ENCODE peak calls at places on chromosomes 2 and 18, in four cellular contexts. U, L, I and P are unnamed samples.

GRCh38 chr2:129160879-129161278 is 818.6 kb upstream of the RAB6C start:
- DNase-seq in U (no peak), L (no peak), I (no peak), P (no peak)

GRCh38 chr18:7185701-7186100 is 45.2 kb upstream of the LRRC30 start:
- DNase-seq in U (no peak), L (no peak), I (no peak), P (no peak)

GRCh38 chr2:182522930-182523541 is 96.2 kb upstream of the PDE1A start:
- DNase-seq in U (no peak), L (no peak), I (no peak), P (no peak)

GRCh38 chr2:144950874-144951560 is 431.1 kb upstream of the ZEB2 start:
- DNase-seq in U (no peak), L (no peak), I (no peak), P (no peak)

GRCh38 chr2:130827502-130828251 is 9.0 kb upstream of the ARHGEF4 start:
- DNase-seq in U (no peak), L (no peak), I (no peak), P (no peak)

GRCh38 chr2:102620367-102620766 is 1.0 kb downstream of the SLC9A2 start:
- DNase-seq in U (no peak), L (no peak), I (no peak), P (no peak)

GRCh38 chr2:41909584-41909983 is 138.2 kb upstream of the PKDCC start:
- DNase-seq in U (no peak), L (no peak), I (no peak), P (no peak)

GRCh38 chr2:217733461-217733860 is 269.3 kb downstream of the TNS1 start:
- DNase-seq in U (no peak), L (no peak), I (no peak), P (no peak)

GRCh38 chr2:237692601-237693079 is 65.3 kb downstream of the LRRFIP1 start:
- DNase-seq in U (peak), L (peak), I (no peak), P (no peak)

GRCh38 chr2:234690569-234691225 is 193.8 kb upstream of the ARL4C start:
- DNase-seq in U (no peak), L (peak), I (no peak), P (no peak)

GRCh38 chr2:159265171-159265576 is 21.3 kb downstream of the WDSUB1 start:
- DNase-seq in U (peak), L (no peak), I (no peak), P (no peak)

GRCh38 chr2:68878753-68879152 is 7.6 kb upstream of the BMP10 start:
- DNase-seq in U (no peak), L (no peak), I (no peak), P (no peak)

GRCh38 chr2:232388324-232388891 is 9.9 kb downstream of the ALPP start:
- DNase-seq in U (no peak), L (no peak), I (no peak), P (no peak)

GRCh38 chr2:232385660-232386489 is 7.3 kb downstream of the ALPP start:
- DNase-seq in U (no peak), L (no peak), I (no peak), P (no peak)

GRCh38 chr2:232387451-232388171 is 9.1 kb downstream of the ALPP start:
- DNase-seq in U (no peak), L (no peak), I (no peak), P (no peak)

GRCh38 chr2:232386490-232386739 is 7.9 kb downstream of the ALPP start:
- DNase-seq in U (no peak), L (no peak), I (no peak), P (no peak)

DNA sequence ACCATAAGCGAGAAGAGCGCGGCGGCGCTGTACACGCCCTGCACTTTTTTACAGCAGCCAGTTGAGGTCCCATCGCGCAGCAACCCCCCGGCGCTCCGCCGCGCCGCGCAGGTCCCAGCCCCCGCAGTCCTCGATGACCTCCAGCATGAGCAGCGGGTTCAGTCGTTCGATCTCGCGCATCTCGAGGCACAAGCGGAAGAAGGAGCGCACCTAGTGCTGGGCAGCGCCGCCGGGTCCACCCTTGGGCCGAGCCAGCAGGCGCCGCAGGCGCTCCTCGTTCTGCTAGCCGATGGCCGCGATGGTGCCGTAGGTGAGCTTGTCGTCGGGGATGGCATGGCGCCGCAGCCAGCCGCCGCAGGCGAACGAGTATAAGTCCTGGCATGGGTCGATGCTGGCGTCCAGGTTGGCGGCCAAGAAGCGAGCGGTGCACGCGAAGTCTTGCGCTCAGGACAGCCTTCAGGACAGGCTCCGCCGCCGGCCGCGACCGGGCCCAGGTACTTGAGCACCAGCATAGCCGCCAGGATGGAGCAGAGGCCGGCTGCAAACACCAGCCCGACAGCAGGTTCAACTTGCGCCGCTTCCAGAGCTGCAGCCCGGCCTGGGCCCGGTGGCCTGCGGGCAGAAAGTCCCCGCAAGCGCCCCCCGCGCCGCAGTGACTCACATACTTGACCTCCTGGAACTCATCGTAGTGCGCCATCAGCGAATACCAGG is 8.3 kb downstream of the ALPP start:
- DNase-seq in U (no peak), L (no peak), I (no peak), P (peak)
- TF ChIP-seq NRF1 in U (no peak), L (no peak), I (no peak), P (no peak)

GRCh38 chr18:71239111-71239624 is 950.3 kb downstream of the SOCS6 start:
- DNase-seq in U (no peak), L (no peak), I (no peak), P (no peak)
- TF ChIP-seq NRF1 in U (no peak), L (no peak), I (no peak), P (no peak)

DNA sequence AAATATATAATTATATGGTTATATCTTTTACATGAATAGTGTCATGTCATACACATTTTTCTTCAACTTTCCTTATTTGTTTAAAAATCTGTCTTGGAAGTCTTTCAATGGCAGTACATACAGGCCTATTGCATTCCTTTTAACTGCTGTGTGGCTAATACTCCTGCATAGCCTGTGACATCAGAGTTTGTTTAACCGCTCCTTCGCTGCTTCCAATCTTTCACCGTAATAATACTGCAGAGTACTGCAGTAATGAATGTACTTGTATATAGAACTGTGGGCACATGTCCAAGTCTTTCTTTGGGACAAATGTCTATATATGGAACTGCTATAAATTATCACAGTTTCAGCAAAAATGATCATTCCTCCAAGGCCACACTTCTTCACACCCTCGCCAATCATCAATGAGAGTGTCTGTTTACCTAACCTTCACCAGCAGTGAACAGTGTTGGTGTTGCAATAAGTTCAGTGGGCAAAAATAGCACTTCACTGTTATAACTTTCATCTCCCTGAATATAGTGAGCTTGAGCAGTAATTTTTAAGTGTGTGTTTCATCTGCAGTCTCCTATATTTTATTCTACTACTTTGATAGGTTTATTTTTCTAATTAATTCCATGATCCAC is 230.4 kb downstream of the SP3 start:
- DNase-seq in U (no peak), L (no peak), I (no peak), P (no peak)
- TF ChIP-seq NRF1 in U (no peak), L (no peak), I (no peak), P (no peak)

GRCh38 chr2:147779440-147779839 is 65.4 kb upstream of the ACVR2A start:
- DNase-seq in U (no peak), L (no peak), I (no peak), P (no peak)

GRCh38 chr2:147777408-147777807 is 67.4 kb upstream of the ACVR2A start:
- DNase-seq in U (no peak), L (no peak), I (no peak), P (no peak)

DNA sequence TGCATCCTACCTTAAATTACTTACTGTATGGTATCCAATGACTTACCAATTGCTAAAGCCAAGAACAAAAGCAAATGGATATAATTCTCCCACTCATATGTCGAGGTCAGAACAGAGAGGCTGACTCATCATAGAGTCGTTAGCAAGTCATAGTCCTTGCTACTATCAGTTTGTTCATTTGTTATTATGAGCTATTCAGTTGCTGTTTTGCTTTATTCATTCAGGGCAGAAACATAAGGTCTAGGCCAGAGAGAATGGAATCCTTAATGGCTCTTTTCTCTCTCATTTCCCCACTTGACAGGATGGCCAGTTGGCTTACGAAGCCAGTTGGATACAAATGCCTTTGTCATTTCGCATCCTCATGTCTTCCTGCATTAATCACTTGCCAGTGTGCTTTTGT is 62.3 kb upstream of the ACVR2A start:
- DNase-seq in U (peak), L (no peak), I (no peak), P (no peak)
- TF ChIP-seq NRF1 in U (no peak), L (no peak), I (no peak), P (no peak)

GRCh38 chr2:140893685-140894084 is 1237.1 kb downstream of the LRP1B start:
- DNase-seq in U (no peak), L (no peak), I (no peak), P (no peak)
- TF ChIP-seq NRF1 in U (no peak), L (no peak), I (no peak), P (no peak)

GRCh38 chr2:170486730-170487129 is 228.4 kb upstream of the SP5 start:
- DNase-seq in U (no peak), L (no peak), I (no peak), P (no peak)

GRCh38 chr2:170485254-170485653 is 229.9 kb upstream of the SP5 start:
- DNase-seq in U (no peak), L (no peak), I (no peak), P (no peak)

GRCh38 chr2:170493698-170494097 is 221.4 kb upstream of the SP5 start:
- DNase-seq in U (no peak), L (no peak), I (no peak), P (no peak)

GRCh38 chr2:170492010-170492409 is 223.1 kb upstream of the SP5 start:
- DNase-seq in U (no peak), L (no peak), I (no peak), P (no peak)

GRCh38 chr2:170488807-170489206 is 226.3 kb upstream of the SP5 start:
- DNase-seq in U (no peak), L (no peak), I (no peak), P (peak)
- TF ChIP-seq NRF1 in U (no peak), L (no peak), I (no peak), P (no peak)

DNA sequence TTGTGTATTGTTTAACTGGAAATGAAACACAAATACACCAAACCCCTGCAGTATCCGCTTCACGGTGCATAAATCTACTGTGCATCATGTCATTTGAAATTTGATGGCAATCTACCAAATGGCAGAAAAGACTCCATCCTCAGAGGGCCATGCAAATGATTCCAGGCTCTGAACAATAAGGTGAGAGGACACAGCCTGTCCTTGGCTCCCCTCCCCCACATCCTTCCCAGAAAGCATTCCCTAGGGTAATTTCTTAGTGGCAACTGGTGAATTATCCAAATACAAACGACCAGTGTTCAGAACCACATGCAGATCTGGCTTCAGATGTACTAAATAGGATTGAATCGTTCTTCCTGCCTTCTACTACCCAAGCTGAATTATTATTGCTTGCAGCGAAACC is 80.6 kb downstream of the ADCYAP1 start:
- DNase-seq in U (no peak), L (no peak), I (no peak), P (no peak)
- TF ChIP-seq NRF1 in U (no peak), L (no peak), I (no peak), P (no peak)

GRCh38 chr18:10398571-10398970 is 55.9 kb upstream of the APCDD1 start:
- DNase-seq in U (no peak), L (no peak), I (no peak), P (no peak)
- TF ChIP-seq NRF1 in U (no peak), L (no peak), I (no peak), P (no peak)

GRCh38 chr2:11540996-11541692 is 7.3 kb downstream of the GREB1 start:
- DNase-seq in U (no peak), L (no peak), I (no peak), P (no peak)
- TF ChIP-seq NRF1 in U (no peak), L (no peak), I (no peak), P (no peak)